ENCODE peak calls at places on chromosomes 3 and 15, in nine cellular contexts. A is K562; H is upper lobe of right lung; Z is sigmoid colon; X is IMR-90; L is hepatocyte; D is OCI-LY7; W is pancreas; S is CD8-positive, alpha-beta T cell. Y is an unnamed sample.

GRCh38 chr15:35305031-35305555 is 220.0 kb upstream of the NANOGP8 start:
- DNase-seq in Z (no peak), X (no peak), A (no peak), W (no peak), S (no peak), D (no peak), H (no peak), L (no peak), Y (no peak)

GRCh38 chr3:108804437-108804836 is 18.1 kb upstream of the TRAT1 start:
- DNase-seq in A (no peak), H (no peak), X (no peak), D (no peak), S (no peak), W (no peak), Z (no peak), L (no peak), Y (no peak)

GRCh38 chr3:16810593-16811367 is 74.0 kb upstream of the PLCL2 start:
- DNase-seq in A (no peak), H (no peak), W (no peak), L (no peak), X (no peak), S (no peak), D (no peak), Z (no peak), Y (no peak)

GRCh38 chr15:55289573-55290360 is at the start of gene RAB27A:
- DNase-seq in Z (peak; percentile 85), L (peak; percentile 88), X (peak; percentile 16), W (peak; percentile 87), A (peak; percentile 87), H (peak; percentile 92), D (peak; percentile 62), S (peak; percentile 75), Y (peak; percentile 79)

GRCh38 chr3:122343654-122344053 is 18.6 kb downstream of the CSTA start:
- DNase-seq in L (no peak), X (peak; percentile 19), S (no peak), D (no peak), Z (no peak), A (no peak), W (no peak), H (no peak), Y (no peak)

GRCh38 chr3:113210608-113211369 is 568 bp upstream of the BOC start:
- DNase-seq in S (no peak), D (no peak), X (no peak), A (no peak), W (no peak), L (peak; percentile 58), H (no peak), Z (peak; percentile 80), Y (no peak)

GRCh38 chr3:14925729-14926591 is 21.4 kb upstream of the NR2C2 start:
- DNase-seq in A (peak; percentile 82), Z (no peak), H (peak; percentile 40), W (no peak), S (no peak), D (peak; percentile 71), L (peak; percentile 83), X (peak; percentile 71), Y (peak; percentile 50)

GRCh38 chr3:132290833-132291232 is 26.4 kb upstream of the ACP3 start:
- DNase-seq in D (no peak), X (peak; percentile 17), A (no peak), Z (no peak), W (no peak), L (no peak), S (no peak), H (no peak), Y (no peak)

GRCh38 chr15:85872125-85872524 is 77.4 kb upstream of the KLHL25 start:
- DNase-seq in X (no peak), D (no peak), A (no peak), S (no peak), W (no peak), H (no peak), Z (no peak), L (no peak), Y (no peak)

GRCh38 chr3:66279168-66279567 is 58.4 kb downstream of the SLC25A26 start:
- DNase-seq in H (no peak), X (no peak), D (no peak), Z (no peak), W (no peak), L (no peak), S (no peak), A (no peak), Y (no peak)

GRCh38 chr3:68089572-68089991 is 435.2 kb upstream of the SUCLG2 start:
- DNase-seq in W (no peak), X (peak; percentile 9), L (peak; percentile 5), Z (no peak), A (no peak), H (no peak), S (no peak), D (no peak), Y (no peak)
- H3K36me3 ChIP-seq in W (no peaks in the 10 kb centered on the region), X (no peaks in the 10 kb centered on the region), L (no peaks in the 10 kb centered on the region), Z (no peaks in the 10 kb centered on the region), A (no peaks in the 10 kb centered on the region), H (no peaks in the 10 kb centered on the region), S (no peaks in the 10 kb centered on the region), D (no peaks in the 10 kb centered on the region), Y (no peaks in the 10 kb centered on the region)

GRCh38 chr3:46701211-46701939 is at the start of gene TMIE:
- DNase-seq in Z (no peak), S (no peak), A (no peak), L (no peak), X (no peak), H (no peak), D (no peak), W (no peak), Y (no peak)

GRCh38 chr3:46702246-46703012 is 1.2 kb downstream of the TMIE start:
- DNase-seq in H (no peak), W (no peak), X (no peak), D (no peak), L (no peak), Z (no peak), S (no peak), A (no peak), Y (no peak)

GRCh38 chr3:46700772-46701171 is 420 bp upstream of the TMIE start:
- DNase-seq in W (no peak), A (no peak), H (peak; percentile 65), L (peak; percentile 48), S (no peak), D (no peak), Z (no peak), X (no peak), Y (no peak)

GRCh38 chr3:46703013-46703520 is 1.9 kb downstream of the TMIE start:
- DNase-seq in H (no peak), S (no peak), X (no peak), L (no peak), W (no peak), Z (no peak), A (no peak), D (no peak), Y (no peak)

DNA sequence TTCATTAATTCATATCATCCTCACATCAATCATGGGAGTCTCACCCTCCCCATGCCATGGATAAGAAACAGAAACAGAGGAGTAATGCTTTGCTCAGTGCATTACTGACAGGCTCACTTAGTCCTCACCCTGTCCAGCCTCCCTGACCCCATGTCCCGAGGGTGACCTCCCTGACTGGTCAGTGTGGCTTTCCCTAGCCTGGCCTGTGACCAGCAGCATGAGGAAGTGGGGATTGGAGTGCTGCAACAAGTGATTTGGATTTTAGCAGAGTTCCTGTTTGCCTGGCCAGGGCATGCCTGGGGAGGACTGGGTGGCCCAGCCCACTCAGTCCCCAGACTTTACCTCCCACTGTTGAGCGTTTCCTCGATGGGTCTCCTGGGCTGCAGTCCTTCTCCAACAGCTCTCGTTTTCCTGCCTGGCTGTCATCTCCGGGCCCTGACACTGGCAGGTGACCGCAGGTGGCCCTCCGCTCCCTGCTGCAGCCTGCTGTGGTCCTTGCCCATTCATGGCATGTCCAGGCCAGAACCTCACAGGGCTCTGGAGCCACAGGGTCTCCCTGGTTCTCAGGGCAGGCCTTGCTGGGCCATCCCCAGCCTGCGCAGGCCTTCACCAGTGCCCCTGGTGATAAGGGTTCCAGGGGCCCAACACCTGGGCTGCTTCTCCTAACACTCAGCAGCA is 1.2 kb upstream of the TMIE start:
- DNase-seq in D (no peak), S (no peak), Z (peak; percentile 82), L (no peak), W (no peak), H (peak; percentile 82), X (no peak), A (no peak), Y (no peak)
- H3K27ac ChIP-seq in D (no peak overlapping the region), S (no peak overlapping the region), Z (peak overlapping the region; percentile 14), L (no peak overlapping the region), W (no peak overlapping the region), H (no peak overlapping the region), X (no peak overlapping the region), A (no peak overlapping the region), Y (no peak overlapping the region)

GRCh38 chr3:38916706-38917105 is 100.7 kb upstream of the SCN10A start:
- DNase-seq in A (no peak), S (no peak), D (no peak), H (no peak), X (peak; percentile 19), Z (no peak), L (no peak), W (no peak), Y (no peak)
- H3K36me3 ChIP-seq in A (no peaks in the 10 kb centered on the region), S (no peaks in the 10 kb centered on the region), D (no peaks in the 10 kb centered on the region), H (no peaks in the 10 kb centered on the region), X (no peaks in the 10 kb centered on the region), Z (no peaks in the 10 kb centered on the region), L (no peaks in the 10 kb centered on the region), W (no peaks in the 10 kb centered on the region), Y (no peaks in the 10 kb centered on the region)

GRCh38 chr15:74664670-74665069 is 31.2 kb downstream of the EDC3 start:
- DNase-seq in L (no peak), X (no peak), A (no peak), S (no peak), W (no peak), D (no peak), Z (no peak), H (no peak), Y (no peak)
- H3K27ac ChIP-seq in L (peak overlapping the region; percentile 87), X (no peak overlapping the region), A (no peak overlapping the region), S (no peak overlapping the region), W (no peak overlapping the region), D (no peak overlapping the region), Z (peak overlapping the region; percentile 38), H (peak overlapping the region; percentile 78), Y (no peak overlapping the region)